ENCODE peak calls at places on chromosomes 4 and X, in ten cellular contexts. Y is heart right ventricle, K is cardiac fibroblast, Z is cardiac muscle cell, V is uterus, I is A549, R is body of pancreas, A is NB4, B is left lung, O is upper lobe of right lung. S is an unnamed sample.

GRCh38 chrX:78595901-78596502 is 63.1 kb downstream of the RTL3 start:
- DNase-seq in B (no peak), Z (peak; percentile 9), R (no peak), Y (no peak), K (peak; percentile 18), O (no peak), I (peak; percentile 2), V (no peak), A (peak; percentile 54), S (peak; percentile 5)

GRCh38 chrX:150767045-150767395 is 73.8 kb downstream of the MTMR1 start:
- DNase-seq in Y (peak; percentile 23), R (no peak), V (no peak), A (peak; percentile 91), I (no peak), B (no peak), O (no peak), Z (no peak), K (peak; percentile 54), S (peak; percentile 38)

GRCh38 chr4:16439771-16440170 is 213.5 kb upstream of the TAPT1 start:
- DNase-seq in B (no peak), R (no peak), I (no peak), Y (peak; percentile 34), A (no peak), K (no peak), Z (no peak), O (no peak), V (peak; percentile 37), S (no peak)

GRCh38 chr4:164531336-164531735 is 222.6 kb upstream of the SMIM31 start:
- DNase-seq in B (no peak), Z (no peak), I (no peak), K (no peak), A (no peak), Y (no peak), V (no peak), O (no peak), R (no peak), S (no peak)

GRCh38 chrX:101057095-101057714 is 5.3 kb upstream of the TRMT2B start:
- DNase-seq in B (no peak), A (peak; percentile 76), R (no peak), K (peak; percentile 45), Z (no peak), O (no peak), I (no peak), Y (no peak), V (no peak), S (peak; percentile 62)

GRCh38 chrX:133531012-133531411 is 115.7 kb upstream of the GPC4 start:
- DNase-seq in V (peak; percentile 28), K (no peak), Z (peak; percentile 30), O (no peak), B (no peak), R (no peak), A (no peak), I (no peak), Y (no peak), S (no peak)

GRCh38 chr4:35934370-35934981 is 309.8 kb downstream of the ARAP2 start:
- DNase-seq in K (peak; percentile 28), Z (peak; percentile 37), R (no peak), A (peak; percentile 52), Y (no peak), I (peak; percentile 9), O (no peak), B (no peak), V (no peak), S (peak; percentile 30)

GRCh38 chr4:41361831-41362646 is 105.3 kb downstream of the UCHL1 start:
- DNase-seq in B (no peak), Y (no peak), O (no peak), Z (no peak), I (peak; percentile 30), A (no peak), K (no peak), R (no peak), V (no peak), S (no peak)

GRCh38 chrX:119475389-119476101 is 7.3 kb downstream of the SLC25A5 start:
- DNase-seq in B (no peak), V (no peak), I (no peak), K (no peak), Z (no peak), Y (no peak), O (no peak), R (no peak), A (no peak), S (peak; percentile 46)

DNA sequence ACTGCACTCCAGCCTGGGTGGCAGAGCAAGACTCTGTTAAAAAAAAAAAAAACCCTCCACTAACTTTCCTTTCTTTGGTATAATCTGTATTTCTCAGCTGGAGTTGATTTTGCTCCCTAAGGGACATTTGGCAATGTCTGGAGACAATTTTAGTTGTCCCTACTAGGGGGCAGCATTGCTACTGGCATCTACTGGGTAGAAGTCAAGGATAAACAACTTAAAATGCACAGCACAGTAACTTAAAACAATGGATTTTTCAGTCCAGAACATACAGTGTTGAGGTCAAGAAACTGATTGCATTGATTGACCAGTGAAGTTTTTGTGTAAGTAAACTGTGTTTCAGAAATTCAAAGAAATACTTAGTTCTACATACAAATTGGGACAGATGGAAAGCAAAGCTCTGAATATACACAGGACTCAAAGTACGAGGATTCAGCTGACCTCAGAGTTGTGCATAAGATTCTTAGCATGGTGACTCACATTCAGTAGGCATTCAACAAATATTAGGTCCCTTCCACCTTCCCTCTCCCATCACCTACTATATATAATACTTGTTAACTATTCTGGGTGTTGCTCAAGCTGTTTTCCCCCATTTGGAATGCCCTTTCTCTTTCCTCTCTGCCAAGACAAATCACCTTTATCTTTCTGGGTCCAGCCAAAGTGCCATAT is 8.8 kb downstream of the DDX53 start:
- DNase-seq in B (no peak), A (peak; percentile 39), K (peak; percentile 56), Y (no peak), Z (peak; percentile 58), V (no peak), I (peak; percentile 31), R (no peak), O (no peak), S (no peak)
- TF ChIP-seq CTCF in B (no peak), A (peak; percentile 48), K (peak; percentile 32), Y (peak; percentile 28), Z (peak; percentile 38), V (no peak), I (no peak), R (no peak), O (peak; percentile 18), S (peak; percentile 38)

GRCh38 chrX:13283512-13283911 is 36.3 kb downstream of the ATXN3L start:
- DNase-seq in R (no peak), Y (no peak), A (peak; percentile 80), V (no peak), I (no peak), B (no peak), Z (no peak), K (peak; percentile 43), O (no peak), S (no peak)
- TF ChIP-seq CTCF in R (no peak), Y (no peak), A (no peak), V (no peak), I (no peak), B (no peak), Z (no peak), K (no peak), O (no peak), S (no peak)

GRCh38 chr4:117560329-117560728 is 474.0 kb upstream of the NDST3 start:
- DNase-seq in O (no peak), I (peak; percentile 6), Z (no peak), K (peak; percentile 9), Y (no peak), R (no peak), V (no peak), B (no peak), A (peak; percentile 6), S (peak; percentile 1)
- TF ChIP-seq CTCF in O (no peak), I (peak; percentile 17), Z (no peak), K (no peak), Y (peak; percentile 15), R (no peak), V (no peak), B (no peak), A (no peak), S (no peak)

GRCh38 chr4:105473340-105474109 is at the start of gene PPA2:
- DNase-seq in O (peak; percentile 95), K (peak; percentile 93), Y (peak; percentile 90), I (peak; percentile 85), A (peak; percentile 93), R (peak; percentile 82), Z (peak; percentile 96), V (peak; percentile 79), B (peak; percentile 98), S (peak; percentile 83)

GRCh38 chr4:105471566-105472176 is 2.2 kb downstream of the PPA2 start:
- DNase-seq in Y (peak; percentile 76), V (peak; percentile 49), I (peak; percentile 69), B (no peak), R (peak; percentile 72), A (peak; percentile 85), Z (peak; percentile 73), K (peak; percentile 84), O (no peak), S (peak; percentile 79)

GRCh38 chr4:105472871-105473339 is 957 bp downstream of the PPA2 start:
- DNase-seq in B (no peak), A (no peak), Z (no peak), O (no peak), R (no peak), I (no peak), Y (no peak), V (no peak), K (no peak), S (no peak)

GRCh38 chr4:105474110-105474518 is 252 bp upstream of the PPA2 start:
- DNase-seq in O (peak; percentile 95), B (peak; percentile 98), K (peak; percentile 90), Y (peak; percentile 83), Z (no peak), V (peak; percentile 85), A (no peak), R (peak; percentile 87), I (no peak), S (peak; percentile 96)
- TF ChIP-seq CTCF in O (peak; percentile 89), B (peak; percentile 79), K (peak; percentile 69), Y (peak; percentile 95), Z (peak; percentile 90), V (peak; percentile 81), A (peak; percentile 75), R (peak; percentile 96), I (no peak), S (peak; percentile 89)

S was measured in foreskin fibroblast.